ENCODE peak calls at places on chromosomes 13 and 19, in seven cellular contexts. C is left ventricle myocardium inferior; Z is osteocyte; L is tibial nerve; N is stimulated activated CD8-positive, alpha-beta memory T cell treated with anti-CD3 and anti-CD28 coated beads, Interleukin-15, amount 100 ng/mL, for 24 hours; P is trophoblast cell; O is activated gamma-delta T cell treated with Interleukin-2 at 50 U/mL for 16 hours. I is an unnamed sample.
A peak's percentile ranks its signal among the peaks of the same experiment; 100 is the strongest.

GRCh38 chr19:48745208-48745995 is 1.3 kb downstream of the IZUMO1 start:
- DNase-seq in C (no peak), Z (no peak), L (peak; percentile 66), N (no peak), P (peak; percentile 87), O (peak; percentile 35), I (peak; percentile 67)

GRCh38 chr13:95137096-95137495 is 164.2 kb downstream of the ABCC4 start:
- DNase-seq in C (no peak), Z (no peak), L (no peak), N (no peak), P (no peak), O (no peak), I (no peak)

GRCh38 chr13:112592647-112593046 is 4.7 kb upstream of the TUBGCP3 start:
- DNase-seq in C (no peak), Z (no peak), L (no peak), N (no peak), P (no peak), O (no peak), I (no peak)

GRCh38 chr13:110227416-110227815 is 79.5 kb downstream of the COL4A1 start:
- DNase-seq in C (no peak), Z (no peak), L (no peak), N (no peak), P (no peak), O (no peak), I (no peak)

GRCh38 chr19:30662211-30662861 is 290.2 kb downstream of the ZNF536 start:
- DNase-seq in C (no peak), Z (peak; percentile 13), L (no peak), N (no peak), P (no peak), O (no peak), I (no peak)

GRCh38 chr13:91153372-91153771 is 194.1 kb upstream of the MIR17HG start:
- DNase-seq in C (no peak), Z (no peak), L (no peak), N (no peak), P (peak; percentile 91), O (no peak), I (no peak)

GRCh38 chr19:51372649-51373504 is at the start of gene NKG7:
- DNase-seq in C (no peak), Z (no peak), L (no peak), N (no peak), P (no peak), O (peak; percentile 82), I (no peak)

GRCh38 chr19:47057328-47057727 is 8.9 kb upstream of the TMEM160 start:
- DNase-seq in C (no peak), Z (no peak), L (no peak), N (no peak), P (no peak), O (no peak), I (no peak)

GRCh38 chr13:50460366-50460765 is 383.1 kb downstream of the DLEU7 start:
- DNase-seq in C (no peak), Z (no peak), L (no peak), N (no peak), P (no peak), O (no peak), I (no peak)

GRCh38 chr19:46381746-46382345 is 31.5 kb downstream of the CCDC8 start:
- DNase-seq in C (no peak), Z (no peak), L (no peak), N (no peak), P (no peak), O (no peak), I (no peak)